ENCODE peak calls at places on chromosome 13, in six cellular contexts. One of them, this sample, is unnamed.

GRCh38 chr13:39016789-39017188 is 21.1 kb downstream of the PROSER1 start:
- DNase-seq in A673: peak
- DNase-seq in thoracic aorta: no peak
- DNase-seq in NCI-H510A treated with DMSO at 0.1 percent for 48 hours: no peak
- DNase-seq in activated T-helper 2 cell treated with anti-CD3 and anti-CD28 coated beads, Interferon-gamma antibody, Interleukin-2, Interleukin-4, amounts not matched to agents 10 μg/mL and 5 μg/mL and 100 μg/mL, durations not matched to agents 14 hours and 24 hours and 36 hours: no peak
- DNase-seq in stimulated activated CD4-positive, alpha-beta T cell treated with anti-CD3 and anti-CD28 coated beads, Interleukin-2, amount 100 ng/mL, for 48 hours: no peak
- DNase-seq in this sample: no peak

GRCh38 chr13:89969996-89970709 is 1377.3 kb upstream of the MIR17HG start:
- DNase-seq in A673: no peak
- DNase-seq in activated T-helper 2 cell treated with anti-CD3 and anti-CD28 coated beads, Interferon-gamma antibody, Interleukin-2, Interleukin-4, amounts not matched to agents 10 μg/mL and 5 μg/mL and 100 μg/mL, durations not matched to agents 14 hours and 24 hours and 36 hours: no peak
- DNase-seq in stimulated activated CD4-positive, alpha-beta T cell treated with anti-CD3 and anti-CD28 coated beads, Interleukin-2, amount 100 ng/mL, for 48 hours: no peak
- DNase-seq in NCI-H510A treated with DMSO at 0.1 percent for 48 hours: no peak
- DNase-seq in thoracic aorta: no peak
- DNase-seq in this sample: no peak

GRCh38 chr13:20057963-20058362 is 99.4 kb downstream of the ZMYM2 start:
- DNase-seq in NCI-H510A treated with DMSO at 0.1 percent for 48 hours: no peak
- DNase-seq in A673: no peak
- DNase-seq in thoracic aorta: no peak
- DNase-seq in stimulated activated CD4-positive, alpha-beta T cell treated with anti-CD3 and anti-CD28 coated beads, Interleukin-2, amount 100 ng/mL, for 48 hours: no peak
- DNase-seq in activated T-helper 2 cell treated with anti-CD3 and anti-CD28 coated beads, Interferon-gamma antibody, Interleukin-2, Interleukin-4, amounts not matched to agents 10 μg/mL and 5 μg/mL and 100 μg/mL, durations not matched to agents 14 hours and 24 hours and 36 hours: no peak
- DNase-seq in this sample: no peak

GRCh38 chr13:19618925-19619324 is 14.5 kb upstream of the MPHOSPH8 start:
- DNase-seq in NCI-H510A treated with DMSO at 0.1 percent for 48 hours: no peak
- DNase-seq in thoracic aorta: no peak
- DNase-seq in A673: peak
- DNase-seq in activated T-helper 2 cell treated with anti-CD3 and anti-CD28 coated beads, Interferon-gamma antibody, Interleukin-2, Interleukin-4, amounts not matched to agents 10 μg/mL and 5 μg/mL and 100 μg/mL, durations not matched to agents 14 hours and 24 hours and 36 hours: no peak
- DNase-seq in stimulated activated CD4-positive, alpha-beta T cell treated with anti-CD3 and anti-CD28 coated beads, Interleukin-2, amount 100 ng/mL, for 48 hours: peak
- DNase-seq in this sample: peak

GRCh38 chr13:36925603-36926002 is 5.6 kb upstream of the SMAD9 start:
- DNase-seq in A673: no peak
- DNase-seq in activated T-helper 2 cell treated with anti-CD3 and anti-CD28 coated beads, Interferon-gamma antibody, Interleukin-2, Interleukin-4, amounts not matched to agents 10 μg/mL and 5 μg/mL and 100 μg/mL, durations not matched to agents 14 hours and 24 hours and 36 hours: no peak
- DNase-seq in thoracic aorta: no peak
- DNase-seq in stimulated activated CD4-positive, alpha-beta T cell treated with anti-CD3 and anti-CD28 coated beads, Interleukin-2, amount 100 ng/mL, for 48 hours: no peak
- DNase-seq in NCI-H510A treated with DMSO at 0.1 percent for 48 hours: no peak
- DNase-seq in this sample: no peak

GRCh38 chr13:94703721-94704314 is 8.5 kb downstream of the SOX21 start:
- DNase-seq in thoracic aorta: no peak
- DNase-seq in A673: no peak
- DNase-seq in NCI-H510A treated with DMSO at 0.1 percent for 48 hours: no peak
- DNase-seq in activated T-helper 2 cell treated with anti-CD3 and anti-CD28 coated beads, Interferon-gamma antibody, Interleukin-2, Interleukin-4, amounts not matched to agents 10 μg/mL and 5 μg/mL and 100 μg/mL, durations not matched to agents 14 hours and 24 hours and 36 hours: no peak
- DNase-seq in stimulated activated CD4-positive, alpha-beta T cell treated with anti-CD3 and anti-CD28 coated beads, Interleukin-2, amount 100 ng/mL, for 48 hours: no peak
- DNase-seq in this sample: no peak

GRCh38 chr13:38520041-38520440 is 166.8 kb upstream of the FREM2 start:
- DNase-seq in activated T-helper 2 cell treated with anti-CD3 and anti-CD28 coated beads, Interferon-gamma antibody, Interleukin-2, Interleukin-4, amounts not matched to agents 10 μg/mL and 5 μg/mL and 100 μg/mL, durations not matched to agents 14 hours and 24 hours and 36 hours: no peak
- DNase-seq in NCI-H510A treated with DMSO at 0.1 percent for 48 hours: no peak
- DNase-seq in stimulated activated CD4-positive, alpha-beta T cell treated with anti-CD3 and anti-CD28 coated beads, Interleukin-2, amount 100 ng/mL, for 48 hours: no peak
- DNase-seq in thoracic aorta: no peak
- DNase-seq in A673: no peak
- DNase-seq in this sample: no peak

GRCh38 chr13:32237681-32238080 is 77.5 kb downstream of the ZAR1L start:
- DNase-seq in A673: no peak
- DNase-seq in NCI-H510A treated with DMSO at 0.1 percent for 48 hours: no peak
- DNase-seq in thoracic aorta: no peak
- DNase-seq in stimulated activated CD4-positive, alpha-beta T cell treated with anti-CD3 and anti-CD28 coated beads, Interleukin-2, amount 100 ng/mL, for 48 hours: no peak
- DNase-seq in activated T-helper 2 cell treated with anti-CD3 and anti-CD28 coated beads, Interferon-gamma antibody, Interleukin-2, Interleukin-4, amounts not matched to agents 10 μg/mL and 5 μg/mL and 100 μg/mL, durations not matched to agents 14 hours and 24 hours and 36 hours: no peak
- DNase-seq in this sample: no peak

GRCh38 chr13:88176231-88176630 is 505.1 kb downstream of the SLITRK5 start:
- DNase-seq in activated T-helper 2 cell treated with anti-CD3 and anti-CD28 coated beads, Interferon-gamma antibody, Interleukin-2, Interleukin-4, amounts not matched to agents 10 μg/mL and 5 μg/mL and 100 μg/mL, durations not matched to agents 14 hours and 24 hours and 36 hours: no peak
- DNase-seq in stimulated activated CD4-positive, alpha-beta T cell treated with anti-CD3 and anti-CD28 coated beads, Interleukin-2, amount 100 ng/mL, for 48 hours: no peak
- DNase-seq in NCI-H510A treated with DMSO at 0.1 percent for 48 hours: no peak
- DNase-seq in thoracic aorta: no peak
- DNase-seq in A673: no peak
- DNase-seq in this sample: no peak

GRCh38 chr13:75621147-75621546 is 15.0 kb upstream of the LMO7 start:
- DNase-seq in NCI-H510A treated with DMSO at 0.1 percent for 48 hours: no peak
- DNase-seq in thoracic aorta: no peak
- DNase-seq in stimulated activated CD4-positive, alpha-beta T cell treated with anti-CD3 and anti-CD28 coated beads, Interleukin-2, amount 100 ng/mL, for 48 hours: no peak
- DNase-seq in activated T-helper 2 cell treated with anti-CD3 and anti-CD28 coated beads, Interferon-gamma antibody, Interleukin-2, Interleukin-4, amounts not matched to agents 10 μg/mL and 5 μg/mL and 100 μg/mL, durations not matched to agents 14 hours and 24 hours and 36 hours: no peak
- DNase-seq in A673: peak
- DNase-seq in this sample: no peak

GRCh38 chr13:97853550-97853949 is 99.9 kb upstream of the IPO5 start:
- DNase-seq in activated T-helper 2 cell treated with anti-CD3 and anti-CD28 coated beads, Interferon-gamma antibody, Interleukin-2, Interleukin-4, amounts not matched to agents 10 μg/mL and 5 μg/mL and 100 μg/mL, durations not matched to agents 14 hours and 24 hours and 36 hours: no peak
- DNase-seq in stimulated activated CD4-positive, alpha-beta T cell treated with anti-CD3 and anti-CD28 coated beads, Interleukin-2, amount 100 ng/mL, for 48 hours: no peak
- DNase-seq in A673: no peak
- DNase-seq in NCI-H510A treated with DMSO at 0.1 percent for 48 hours: no peak
- DNase-seq in thoracic aorta: no peak
- DNase-seq in this sample: no peak

GRCh38 chr13:112686364-112686763 is 3.5 kb upstream of the ATP11A start:
- DNase-seq in stimulated activated CD4-positive, alpha-beta T cell treated with anti-CD3 and anti-CD28 coated beads, Interleukin-2, amount 100 ng/mL, for 48 hours: no peak
- DNase-seq in activated T-helper 2 cell treated with anti-CD3 and anti-CD28 coated beads, Interferon-gamma antibody, Interleukin-2, Interleukin-4, amounts not matched to agents 10 μg/mL and 5 μg/mL and 100 μg/mL, durations not matched to agents 14 hours and 24 hours and 36 hours: no peak
- DNase-seq in A673: no peak
- DNase-seq in NCI-H510A treated with DMSO at 0.1 percent for 48 hours: no peak
- DNase-seq in thoracic aorta: no peak
- DNase-seq in this sample: no peak

GRCh38 chr13:96075953-96076543 is 13.9 kb upstream of the HS6ST3 start:
- DNase-seq in thoracic aorta: no peak
- DNase-seq in A673: peak
- DNase-seq in NCI-H510A treated with DMSO at 0.1 percent for 48 hours: no peak
- DNase-seq in stimulated activated CD4-positive, alpha-beta T cell treated with anti-CD3 and anti-CD28 coated beads, Interleukin-2, amount 100 ng/mL, for 48 hours: no peak
- DNase-seq in activated T-helper 2 cell treated with anti-CD3 and anti-CD28 coated beads, Interferon-gamma antibody, Interleukin-2, Interleukin-4, amounts not matched to agents 10 μg/mL and 5 μg/mL and 100 μg/mL, durations not matched to agents 14 hours and 24 hours and 36 hours: no peak
- DNase-seq in this sample: no peak

GRCh38 chr13:44713793-44714469 is 137.8 kb upstream of the TSC22D1 start:
- DNase-seq in A673: peak
- DNase-seq in stimulated activated CD4-positive, alpha-beta T cell treated with anti-CD3 and anti-CD28 coated beads, Interleukin-2, amount 100 ng/mL, for 48 hours: no peak
- DNase-seq in thoracic aorta: peak
- DNase-seq in NCI-H510A treated with DMSO at 0.1 percent for 48 hours: no peak
- DNase-seq in activated T-helper 2 cell treated with anti-CD3 and anti-CD28 coated beads, Interferon-gamma antibody, Interleukin-2, Interleukin-4, amounts not matched to agents 10 μg/mL and 5 μg/mL and 100 μg/mL, durations not matched to agents 14 hours and 24 hours and 36 hours: no peak
- DNase-seq in this sample: no peak

GRCh38 chr13:94433055-94433947 is 46.2 kb downstream of the DCT start:
- DNase-seq in NCI-H510A treated with DMSO at 0.1 percent for 48 hours: peak
- DNase-seq in thoracic aorta: no peak
- DNase-seq in activated T-helper 2 cell treated with anti-CD3 and anti-CD28 coated beads, Interferon-gamma antibody, Interleukin-2, Interleukin-4, amounts not matched to agents 10 μg/mL and 5 μg/mL and 100 μg/mL, durations not matched to agents 14 hours and 24 hours and 36 hours: no peak
- DNase-seq in stimulated activated CD4-positive, alpha-beta T cell treated with anti-CD3 and anti-CD28 coated beads, Interleukin-2, amount 100 ng/mL, for 48 hours: no peak
- DNase-seq in A673: no peak
- DNase-seq in this sample: no peak

GRCh38 chr13:97810152-97810551 is 143.3 kb upstream of the IPO5 start:
- DNase-seq in stimulated activated CD4-positive, alpha-beta T cell treated with anti-CD3 and anti-CD28 coated beads, Interleukin-2, amount 100 ng/mL, for 48 hours: no peak
- DNase-seq in thoracic aorta: no peak
- DNase-seq in NCI-H510A treated with DMSO at 0.1 percent for 48 hours: no peak
- DNase-seq in A673: peak
- DNase-seq in activated T-helper 2 cell treated with anti-CD3 and anti-CD28 coated beads, Interferon-gamma antibody, Interleukin-2, Interleukin-4, amounts not matched to agents 10 μg/mL and 5 μg/mL and 100 μg/mL, durations not matched to agents 14 hours and 24 hours and 36 hours: no peak
- DNase-seq in this sample: no peak

GRCh38 chr13:33207616-33207964 is 78.0 kb downstream of the STARD13 start:
- DNase-seq in activated T-helper 2 cell treated with anti-CD3 and anti-CD28 coated beads, Interferon-gamma antibody, Interleukin-2, Interleukin-4, amounts not matched to agents 10 μg/mL and 5 μg/mL and 100 μg/mL, durations not matched to agents 14 hours and 24 hours and 36 hours: no peak
- DNase-seq in stimulated activated CD4-positive, alpha-beta T cell treated with anti-CD3 and anti-CD28 coated beads, Interleukin-2, amount 100 ng/mL, for 48 hours: no peak
- DNase-seq in A673: peak
- DNase-seq in thoracic aorta: no peak
- DNase-seq in NCI-H510A treated with DMSO at 0.1 percent for 48 hours: no peak
- DNase-seq in this sample: no peak

GRCh38 chr13:40232321-40232720 is 434.1 kb downstream of the FOXO1 start:
- DNase-seq in NCI-H510A treated with DMSO at 0.1 percent for 48 hours: no peak
- DNase-seq in thoracic aorta: no peak
- DNase-seq in A673: no peak
- DNase-seq in activated T-helper 2 cell treated with anti-CD3 and anti-CD28 coated beads, Interferon-gamma antibody, Interleukin-2, Interleukin-4, amounts not matched to agents 10 μg/mL and 5 μg/mL and 100 μg/mL, durations not matched to agents 14 hours and 24 hours and 36 hours: no peak
- DNase-seq in stimulated activated CD4-positive, alpha-beta T cell treated with anti-CD3 and anti-CD28 coated beads, Interleukin-2, amount 100 ng/mL, for 48 hours: no peak
- DNase-seq in this sample: no peak

GRCh38 chr13:94701313-94702180 is 10.8 kb downstream of the SOX21 start:
- DNase-seq in A673: no peak
- DNase-seq in NCI-H510A treated with DMSO at 0.1 percent for 48 hours: no peak
- DNase-seq in activated T-helper 2 cell treated with anti-CD3 and anti-CD28 coated beads, Interferon-gamma antibody, Interleukin-2, Interleukin-4, amounts not matched to agents 10 μg/mL and 5 μg/mL and 100 μg/mL, durations not matched to agents 14 hours and 24 hours and 36 hours: no peak
- DNase-seq in stimulated activated CD4-positive, alpha-beta T cell treated with anti-CD3 and anti-CD28 coated beads, Interleukin-2, amount 100 ng/mL, for 48 hours: no peak
- DNase-seq in thoracic aorta: no peak
- DNase-seq in this sample: no peak

GRCh38 chr13:76009491-76009890 is 373.4 kb downstream of the LMO7 start:
- DNase-seq in A673: no peak
- DNase-seq in activated T-helper 2 cell treated with anti-CD3 and anti-CD28 coated beads, Interferon-gamma antibody, Interleukin-2, Interleukin-4, amounts not matched to agents 10 μg/mL and 5 μg/mL and 100 μg/mL, durations not matched to agents 14 hours and 24 hours and 36 hours: no peak
- DNase-seq in thoracic aorta: no peak
- DNase-seq in stimulated activated CD4-positive, alpha-beta T cell treated with anti-CD3 and anti-CD28 coated beads, Interleukin-2, amount 100 ng/mL, for 48 hours: no peak
- DNase-seq in NCI-H510A treated with DMSO at 0.1 percent for 48 hours: no peak
- DNase-seq in this sample: no peak